ENCODE peak calls at places on chromosomes 16 and 17, in eight cellular contexts. One of them, this sample, is unnamed.

GRCh38 chr16:77868478-77868877 is 80.1 kb downstream of the VAT1L start:
- DNase-seq in mucosa of descending colon: no peak
- DNase-seq in fibroblast of lung: no peak
- DNase-seq in fibroblast of mammary gland: no peak
- DNase-seq in SK-N-SH: no peak
- DNase-seq in left lung: no peak
- DNase-seq in GM12865: peak
- DNase-seq in left ventricle myocardium inferior: no peak
- DNase-seq in this sample: no peak

GRCh38 chr16:13957197-13958078 is 37.5 kb downstream of the ERCC4 start:
- DNase-seq in mucosa of descending colon: peak
- DNase-seq in fibroblast of lung: peak
- DNase-seq in fibroblast of mammary gland: peak
- DNase-seq in SK-N-SH: peak
- DNase-seq in left lung: peak
- DNase-seq in GM12865: peak
- DNase-seq in left ventricle myocardium inferior: peak
- DNase-seq in this sample: peak

GRCh38 chr17:8153550-8153956 is 1.3 kb upstream of the PER1 start:
- DNase-seq in mucosa of descending colon: peak
- DNase-seq in fibroblast of lung: peak
- DNase-seq in fibroblast of mammary gland: peak
- DNase-seq in SK-N-SH: no peak
- DNase-seq in left lung: peak
- DNase-seq in GM12865: no peak
- DNase-seq in left ventricle myocardium inferior: peak
- DNase-seq in this sample: peak

GRCh38 chr17:73179387-73179786 is 13.5 kb upstream of the COG1 start:
- DNase-seq in mucosa of descending colon: no peak
- DNase-seq in fibroblast of lung: no peak
- DNase-seq in fibroblast of mammary gland: no peak
- DNase-seq in SK-N-SH: no peak
- DNase-seq in left lung: no peak
- DNase-seq in GM12865: no peak
- DNase-seq in left ventricle myocardium inferior: no peak
- DNase-seq in this sample: no peak

GRCh38 chr17:16493470-16494048 is 1.6 kb upstream of the LRRC75A start:
- DNase-seq in mucosa of descending colon: no peak
- DNase-seq in fibroblast of lung: no peak
- DNase-seq in fibroblast of mammary gland: no peak
- DNase-seq in SK-N-SH: no peak
- DNase-seq in left lung: no peak
- DNase-seq in GM12865: no peak
- DNase-seq in left ventricle myocardium inferior: no peak
- DNase-seq in this sample: no peak

GRCh38 chr16:19886061-19886792 is 1.6 kb upstream of the GPRC5B start:
- DNase-seq in mucosa of descending colon: peak
- DNase-seq in fibroblast of lung: peak
- DNase-seq in fibroblast of mammary gland: peak
- DNase-seq in SK-N-SH: peak
- DNase-seq in left lung: peak
- DNase-seq in GM12865: peak
- DNase-seq in left ventricle myocardium inferior: peak
- DNase-seq in this sample: peak

GRCh38 chr17:78961571-78961970 is 18.2 kb downstream of the LGALS3BP start:
- DNase-seq in mucosa of descending colon: no peak
- DNase-seq in fibroblast of lung: no peak
- DNase-seq in fibroblast of mammary gland: no peak
- DNase-seq in SK-N-SH: no peak
- DNase-seq in left lung: peak
- DNase-seq in GM12865: no peak
- DNase-seq in left ventricle myocardium inferior: no peak
- DNase-seq in this sample: no peak

GRCh38 chr17:29038511-29039300 is 4.2 kb upstream of the PIPOX start:
- DNase-seq in mucosa of descending colon: no peak
- DNase-seq in fibroblast of lung: peak
- DNase-seq in fibroblast of mammary gland: no peak
- DNase-seq in SK-N-SH: peak
- DNase-seq in left lung: no peak
- DNase-seq in GM12865: no peak
- DNase-seq in left ventricle myocardium inferior: no peak
- DNase-seq in this sample: no peak

GRCh38 chr17:50692448-50693040 is 15.2 kb downstream of the ANKRD40 start:
- DNase-seq in mucosa of descending colon: no peak
- DNase-seq in fibroblast of lung: no peak
- DNase-seq in fibroblast of mammary gland: no peak
- DNase-seq in SK-N-SH: no peak
- DNase-seq in left lung: no peak
- DNase-seq in GM12865: no peak
- DNase-seq in left ventricle myocardium inferior: no peak
- DNase-seq in this sample: no peak

GRCh38 chr16:85491798-85492616 is 121.1 kb upstream of the GSE1 start:
- DNase-seq in mucosa of descending colon: peak
- DNase-seq in fibroblast of lung: peak
- DNase-seq in fibroblast of mammary gland: peak
- DNase-seq in SK-N-SH: no peak
- DNase-seq in left lung: peak
- DNase-seq in GM12865: no peak
- DNase-seq in left ventricle myocardium inferior: peak
- DNase-seq in this sample: no peak

GRCh38 chr17:37838276-37838675 is 85.9 kb upstream of the TBC1D3K start:
- DNase-seq in mucosa of descending colon: no peak
- DNase-seq in fibroblast of lung: no peak
- DNase-seq in fibroblast of mammary gland: no peak
- DNase-seq in SK-N-SH: no peak
- DNase-seq in left lung: no peak
- DNase-seq in GM12865: no peak
- DNase-seq in left ventricle myocardium inferior: no peak
- DNase-seq in this sample: no peak

GRCh38 chr17:18008496-18009268 is 30.3 kb downstream of the ATPAF2 start:
- DNase-seq in mucosa of descending colon: no peak
- DNase-seq in fibroblast of lung: peak
- DNase-seq in fibroblast of mammary gland: peak
- DNase-seq in SK-N-SH: peak
- DNase-seq in left lung: no peak
- DNase-seq in GM12865: no peak
- DNase-seq in left ventricle myocardium inferior: no peak
- DNase-seq in this sample: no peak

GRCh38 chr17:78023042-78023441 is 64.5 kb downstream of the TNRC6C start:
- DNase-seq in mucosa of descending colon: no peak
- DNase-seq in fibroblast of lung: no peak
- DNase-seq in fibroblast of mammary gland: peak
- DNase-seq in SK-N-SH: no peak
- DNase-seq in left lung: no peak
- DNase-seq in GM12865: no peak
- DNase-seq in left ventricle myocardium inferior: no peak
- DNase-seq in this sample: no peak

GRCh38 chr16:78768723-78769122 is 669.3 kb downstream of the WWOX start:
- DNase-seq in mucosa of descending colon: no peak
- DNase-seq in fibroblast of lung: no peak
- DNase-seq in fibroblast of mammary gland: no peak
- DNase-seq in SK-N-SH: no peak
- DNase-seq in left lung: no peak
- DNase-seq in GM12865: peak
- DNase-seq in left ventricle myocardium inferior: no peak
- DNase-seq in this sample: no peak

GRCh38 chr17:80861360-80861861 is 130.2 kb upstream of the CHMP6 start:
- DNase-seq in mucosa of descending colon: no peak
- DNase-seq in fibroblast of lung: no peak
- DNase-seq in fibroblast of mammary gland: no peak
- DNase-seq in SK-N-SH: peak
- DNase-seq in left lung: no peak
- DNase-seq in GM12865: no peak
- DNase-seq in left ventricle myocardium inferior: no peak
- DNase-seq in this sample: no peak

GRCh38 chr17:80862978-80863377 is 128.7 kb upstream of the CHMP6 start:
- DNase-seq in mucosa of descending colon: no peak
- DNase-seq in fibroblast of lung: no peak
- DNase-seq in fibroblast of mammary gland: no peak
- DNase-seq in SK-N-SH: no peak
- DNase-seq in left lung: no peak
- DNase-seq in GM12865: no peak
- DNase-seq in left ventricle myocardium inferior: no peak
- DNase-seq in this sample: no peak

GRCh38 chr17:80862341-80862969 is 129.2 kb upstream of the CHMP6 start:
- DNase-seq in mucosa of descending colon: peak
- DNase-seq in fibroblast of lung: no peak
- DNase-seq in fibroblast of mammary gland: no peak
- DNase-seq in SK-N-SH: no peak
- DNase-seq in left lung: peak
- DNase-seq in GM12865: no peak
- DNase-seq in left ventricle myocardium inferior: no peak
- DNase-seq in this sample: no peak

GRCh38 chr17:80860703-80861359 is 130.8 kb upstream of the CHMP6 start:
- DNase-seq in mucosa of descending colon: peak
- DNase-seq in fibroblast of lung: no peak
- DNase-seq in fibroblast of mammary gland: no peak
- DNase-seq in SK-N-SH: peak
- DNase-seq in left lung: no peak
- DNase-seq in GM12865: no peak
- DNase-seq in left ventricle myocardium inferior: no peak
- DNase-seq in this sample: no peak

GRCh38 chr17:80861892-80862291 is 129.7 kb upstream of the CHMP6 start:
- DNase-seq in mucosa of descending colon: peak
- DNase-seq in fibroblast of lung: peak
- DNase-seq in fibroblast of mammary gland: peak
- DNase-seq in SK-N-SH: peak
- DNase-seq in left lung: peak
- DNase-seq in GM12865: no peak
- DNase-seq in left ventricle myocardium inferior: no peak
- DNase-seq in this sample: no peak
- TF ChIP-seq CTCF in mucosa of descending colon: no peak
- TF ChIP-seq CTCF in fibroblast of lung: peak
- TF ChIP-seq CTCF in fibroblast of mammary gland: peak
- TF ChIP-seq CTCF in SK-N-SH: peak
- TF ChIP-seq CTCF in left lung: no peak
- TF ChIP-seq CTCF in GM12865: no peak
- TF ChIP-seq CTCF in left ventricle myocardium inferior: peak
- TF ChIP-seq CTCF in this sample: no peak

DNA sequence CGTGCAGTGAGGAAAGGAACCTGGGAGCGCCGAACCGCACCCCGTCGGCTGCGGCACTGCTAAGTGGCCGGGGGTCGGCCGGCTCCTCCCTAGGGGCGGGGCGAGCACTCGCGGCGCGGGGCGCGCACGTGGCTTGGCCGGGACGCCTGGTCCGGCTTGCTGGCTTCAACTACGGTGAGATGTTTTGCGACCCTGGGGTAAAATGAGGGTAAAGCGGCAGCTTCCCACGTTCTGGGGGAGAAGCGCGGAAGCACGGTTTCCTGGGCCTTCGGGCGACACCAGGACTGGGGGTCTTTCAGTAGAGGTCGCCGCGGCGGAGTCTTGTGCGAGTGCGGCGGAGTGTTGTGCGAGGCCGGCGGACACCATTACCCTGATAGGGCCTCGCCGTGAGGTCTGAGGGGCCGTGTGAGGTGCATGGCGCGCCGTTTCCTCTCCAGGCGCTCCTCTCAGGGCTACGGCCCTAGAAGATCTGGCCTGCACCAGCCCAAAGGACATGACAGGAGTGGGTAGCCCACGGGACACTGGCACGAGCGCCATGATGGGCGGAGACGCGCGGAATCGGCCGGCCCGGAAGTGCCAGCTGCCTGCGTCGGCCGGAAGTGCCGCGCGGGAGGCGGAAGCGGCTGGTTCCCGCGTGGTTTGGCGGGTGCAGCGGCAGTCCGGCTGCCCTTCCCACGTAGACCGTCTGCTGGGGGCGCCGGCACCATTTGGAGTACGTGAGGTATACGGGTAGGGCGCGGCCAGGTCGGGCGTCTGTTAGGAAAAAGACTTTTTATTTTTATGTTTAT is at the start of gene PIGW:
- DNase-seq in mucosa of descending colon: peak
- DNase-seq in fibroblast of lung: peak
- DNase-seq in fibroblast of mammary gland: peak
- DNase-seq in SK-N-SH: peak
- DNase-seq in left lung: peak
- DNase-seq in GM12865: peak
- DNase-seq in left ventricle myocardium inferior: peak
- DNase-seq in this sample: peak
- TF ChIP-seq CTCF in mucosa of descending colon: peak
- TF ChIP-seq CTCF in fibroblast of lung: no peak
- TF ChIP-seq CTCF in fibroblast of mammary gland: no peak
- TF ChIP-seq CTCF in SK-N-SH: peak
- TF ChIP-seq CTCF in left lung: peak
- TF ChIP-seq CTCF in GM12865: no peak
- TF ChIP-seq CTCF in left ventricle myocardium inferior: no peak
- TF ChIP-seq CTCF in this sample: no peak

GRCh38 chr16:87057291-87057881 is 259.8 kb downstream of the C16orf95 start:
- DNase-seq in mucosa of descending colon: no peak
- DNase-seq in fibroblast of lung: no peak
- DNase-seq in fibroblast of mammary gland: peak
- DNase-seq in SK-N-SH: peak
- DNase-seq in left lung: no peak
- DNase-seq in GM12865: no peak
- DNase-seq in left ventricle myocardium inferior: no peak
- DNase-seq in this sample: no peak
- TF ChIP-seq CTCF in mucosa of descending colon: no peak
- TF ChIP-seq CTCF in fibroblast of lung: peak
- TF ChIP-seq CTCF in fibroblast of mammary gland: peak
- TF ChIP-seq CTCF in SK-N-SH: peak
- TF ChIP-seq CTCF in left lung: no peak
- TF ChIP-seq CTCF in GM12865: no peak
- TF ChIP-seq CTCF in left ventricle myocardium inferior: peak
- TF ChIP-seq CTCF in this sample: no peak

GRCh38 chr16:67248401-67249177 is at the start of gene SLC9A5:
- DNase-seq in mucosa of descending colon: peak
- DNase-seq in fibroblast of lung: peak
- DNase-seq in fibroblast of mammary gland: no peak
- DNase-seq in SK-N-SH: peak
- DNase-seq in left lung: no peak
- DNase-seq in GM12865: peak
- DNase-seq in left ventricle myocardium inferior: peak
- DNase-seq in this sample: no peak
- TF ChIP-seq CTCF in mucosa of descending colon: no peak
- TF ChIP-seq CTCF in fibroblast of lung: peak
- TF ChIP-seq CTCF in fibroblast of mammary gland: no peak
- TF ChIP-seq CTCF in SK-N-SH: peak
- TF ChIP-seq CTCF in left lung: no peak
- TF ChIP-seq CTCF in GM12865: no peak
- TF ChIP-seq CTCF in left ventricle myocardium inferior: peak
- TF ChIP-seq CTCF in this sample: peak

DNA sequence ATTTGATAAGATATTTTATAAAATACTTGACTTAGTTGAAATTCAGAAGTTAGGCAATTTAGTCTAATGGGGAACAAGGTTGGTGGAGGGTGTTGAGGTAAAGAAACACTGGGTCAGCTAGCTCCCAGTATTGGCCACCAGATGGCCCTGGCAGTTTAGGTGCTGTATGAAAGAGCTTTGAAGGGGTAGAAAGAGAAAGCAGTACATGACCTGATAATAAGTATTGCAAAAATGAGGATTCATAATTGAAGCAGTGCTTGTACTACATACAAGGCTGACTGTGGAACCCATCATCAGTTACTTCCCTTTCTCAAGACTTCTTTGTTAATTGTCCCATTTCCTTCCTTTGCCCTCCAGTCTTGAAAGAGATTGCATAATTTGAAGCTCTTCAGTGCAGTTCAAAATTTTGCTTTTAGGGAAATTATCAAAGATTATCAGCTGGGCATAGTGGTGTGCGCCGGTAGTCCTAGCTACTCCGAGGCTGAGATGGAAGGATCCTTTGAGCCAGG is 29.4 kb downstream of the TANC2 start:
- DNase-seq in mucosa of descending colon: peak
- DNase-seq in fibroblast of lung: peak
- DNase-seq in fibroblast of mammary gland: peak
- DNase-seq in SK-N-SH: peak
- DNase-seq in left lung: no peak
- DNase-seq in GM12865: peak
- DNase-seq in left ventricle myocardium inferior: no peak
- DNase-seq in this sample: no peak
- TF ChIP-seq CTCF in mucosa of descending colon: no peak
- TF ChIP-seq CTCF in fibroblast of lung: peak
- TF ChIP-seq CTCF in fibroblast of mammary gland: peak
- TF ChIP-seq CTCF in SK-N-SH: peak
- TF ChIP-seq CTCF in left lung: peak
- TF ChIP-seq CTCF in GM12865: peak
- TF ChIP-seq CTCF in left ventricle myocardium inferior: peak
- TF ChIP-seq CTCF in this sample: peak

This sample was measured in CD14-positive monocyte.